ENCODE peak calls at places on chromosomes 3 and 15, in four cellular contexts. N is right lobe of liver, O is right cardiac atrium, D is IMR-90. Z is an unnamed sample.

GRCh38 chr15:75167588-75168076 is 34.0 kb upstream of the C15orf39 start:
- DNase-seq in N (no peak), O (no peak), D (peak; percentile 81), Z (no peak)

GRCh38 chr3:90007786-90008499 is 900.5 kb downstream of the EPHA3 start:
- DNase-seq in N (no peak), O (no peak), D (peak; percentile 5), Z (no peak)

GRCh38 chr3:188031106-188031505 is 122.9 kb upstream of the LPP start:
- DNase-seq in N (no peak), O (no peak), D (no peak), Z (no peak)

GRCh38 chr3:1726741-1727140 is 371.9 kb upstream of the CNTN4 start:
- DNase-seq in N (peak; percentile 61), O (no peak), D (no peak), Z (no peak)

GRCh38 chr3:29430558-29430971 is 149.7 kb downstream of the RBMS3 start:
- DNase-seq in N (no peak), O (no peak), D (peak; percentile 75), Z (no peak)

GRCh38 chr15:52018244-52018643 is 775 bp upstream of the MAPK6 start:
- DNase-seq in N (no peak), O (no peak), D (peak; percentile 91), Z (no peak)

GRCh38 chr3:172708905-172709775 is 1.7 kb downstream of the NCEH1 start:
- DNase-seq in N (no peak), O (no peak), D (peak; percentile 12), Z (no peak)

GRCh38 chr15:66851226-66852063 is 149.4 kb downstream of the SMAD6 start:
- DNase-seq in N (peak; percentile 74), O (peak; percentile 96), D (peak; percentile 70), Z (peak; percentile 41)

GRCh38 chr3:152656207-152657001 is 178.5 kb upstream of the P2RY1 start:
- DNase-seq in N (no peak), O (no peak), D (no peak), Z (no peak)

GRCh38 chr15:45121706-45122417 is 7.7 kb downstream of the DUOXA2 start:
- DNase-seq in N (no peak), O (no peak), D (peak; percentile 89), Z (no peak)

GRCh38 chr3:111282024-111282423 is 210.4 kb downstream of the NECTIN3 start:
- DNase-seq in N (no peak), O (no peak), D (no peak), Z (no peak)

GRCh38 chr3:187744169-187745151 is 808 bp downstream of the BCL6 start:
- DNase-seq in N (peak; percentile 66), O (peak; percentile 82), D (peak; percentile 49), Z (peak; percentile 26)

GRCh38 chr3:184785856-184786255 is 26.1 kb upstream of the VPS8 start:
- DNase-seq in N (no peak), O (no peak), D (no peak), Z (no peak)

GRCh38 chr15:39459538-39459937 is 121.3 kb upstream of the THBS1 start:
- DNase-seq in N (no peak), O (no peak), D (no peak), Z (no peak)

GRCh38 chr15:87493803-87494202 is 762.7 kb downstream of the NTRK3 start:
- DNase-seq in N (no peak), O (no peak), D (no peak), Z (no peak)

GRCh38 chr3:15361494-15362214 is 29.3 kb upstream of the SH3BP5 start:
- DNase-seq in N (no peak), O (no peak), D (peak; percentile 52), Z (no peak)

GRCh38 chr3:73874596-73874995 is 249.9 kb upstream of the PDZRN3 start:
- DNase-seq in N (no peak), O (no peak), D (no peak), Z (no peak)

GRCh38 chr15:25554640-25555039 is 115.8 kb upstream of the UBE3A start:
- DNase-seq in N (no peak), O (no peak), D (no peak), Z (no peak)

GRCh38 chr3:127204841-127205582 is 12.1 kb downstream of the PRR23E start:
- DNase-seq in N (no peak), O (no peak), D (no peak), Z (no peak)

GRCh38 chr3:72100626-72101187 is 315.8 kb upstream of the PROK2 start:
- DNase-seq in N (peak; percentile 80), O (peak; percentile 95), D (peak; percentile 60), Z (peak; percentile 73)

GRCh38 chr3:145903472-145904013 is 257.4 kb downstream of the PLOD2 start:
- DNase-seq in N (no peak), O (peak; percentile 35), D (no peak), Z (no peak)

GRCh38 chr15:43471975-43472374 is 21.0 kb downstream of the TP53BP1 start:
- DNase-seq in N (no peak), O (no peak), D (no peak), Z (no peak)

GRCh38 chr3:12335421-12335820 is 46.6 kb downstream of the PPARG start:
- DNase-seq in N (no peak), O (no peak), D (no peak), Z (no peak)

GRCh38 chr3:129827765-129828164 is 65.7 kb downstream of the TMCC1 start:
- DNase-seq in N (no peak), O (no peak), D (no peak), Z (peak; percentile 2)

GRCh38 chr3:20930034-20930433 is 744.0 kb upstream of the SGO1 start:
- DNase-seq in N (peak; percentile 48), O (no peak), D (no peak), Z (no peak)

GRCh38 chr3:38120690-38121450 is 16.1 kb downstream of the ACAA1 start:
- DNase-seq in N (peak; percentile 45), O (no peak), D (no peak), Z (no peak)

GRCh38 chr3:57161915-57162314 is 3.2 kb downstream of the IL17RD start:
- DNase-seq in N (no peak), O (no peak), D (no peak), Z (no peak)

GRCh38 chr3:57165637-57166036 is 484 bp upstream of the IL17RD start:
- DNase-seq in N (no peak), O (no peak), D (no peak), Z (no peak)

GRCh38 chr3:57163751-57164150 is 1.4 kb downstream of the IL17RD start:
- DNase-seq in N (no peak), O (no peak), D (no peak), Z (no peak)

GRCh38 chr3:57164606-57165573 is at the start of gene IL17RD:
- DNase-seq in N (peak; percentile 71), O (peak; percentile 93), D (peak; percentile 64), Z (peak; percentile 10)

GRCh38 chr3:57164217-57164605 is 942 bp downstream of the IL17RD start:
- DNase-seq in N (no peak), O (peak; percentile 74), D (peak; percentile 18), Z (no peak)
- H3K4me3 ChIP-seq in N (peak overlapping the region; percentile 70), O (peak overlapping the region; percentile 83), D (peak overlapping the region; percentile 90), Z (peak overlapping the region; percentile 52)

GRCh38 chr3:54547846-54548245 is 380.0 kb downstream of the LRTM1 start:
- DNase-seq in N (no peak), O (no peak), D (no peak), Z (no peak)

GRCh38 chr3:54541369-54541768 is 386.5 kb downstream of the LRTM1 start:
- DNase-seq in N (no peak), O (no peak), D (no peak), Z (no peak)

GRCh38 chr3:54549607-54550006 is 378.3 kb downstream of the LRTM1 start:
- DNase-seq in N (no peak), O (no peak), D (no peak), Z (no peak)

GRCh38 chr3:54550216-54550977 is 377.5 kb downstream of the LRTM1 start:
- DNase-seq in N (no peak), O (no peak), D (no peak), Z (no peak)

DNA sequence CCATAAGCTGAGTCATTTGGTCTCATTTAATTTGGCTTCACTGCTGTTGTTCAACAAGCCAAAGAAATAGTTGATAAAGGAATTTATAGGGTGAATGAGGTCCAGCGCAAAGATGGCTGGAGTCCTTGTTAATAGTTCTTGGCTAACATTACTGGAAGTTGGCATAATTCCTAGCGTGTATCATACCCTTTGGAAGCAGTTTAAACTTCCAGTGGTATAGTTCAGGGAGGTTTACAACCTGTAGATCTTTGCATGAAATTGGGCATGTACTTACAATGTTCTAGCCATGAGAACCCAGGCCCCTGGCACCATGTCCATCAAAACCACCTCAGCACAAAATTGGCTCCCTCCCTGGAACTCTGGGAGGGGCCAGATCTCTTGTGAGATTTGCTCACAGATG is 380.8 kb downstream of the LRTM1 start:
- DNase-seq in N (no peak), O (no peak), D (no peak), Z (no peak)
- H3K27ac ChIP-seq in N (no peak overlapping the region), O (no peak overlapping the region), D (no peak overlapping the region), Z (no peak overlapping the region)

GRCh38 chr3:57974796-57975388 is 33.3 kb upstream of the FLNB start:
- DNase-seq in N (no peak), O (no peak), D (peak; percentile 98), Z (no peak)

GRCh38 chr3:57972421-57973111 is 35.7 kb upstream of the FLNB start:
- DNase-seq in N (no peak), O (peak; percentile 20), D (no peak), Z (no peak)

GRCh38 chr3:57977755-57978715 is 30.2 kb upstream of the FLNB start:
- DNase-seq in N (no peak), O (no peak), D (no peak), Z (no peak)

GRCh38 chr3:57971975-57972374 is 36.2 kb upstream of the FLNB start:
- DNase-seq in N (no peak), O (peak; percentile 63), D (no peak), Z (no peak)

DNA sequence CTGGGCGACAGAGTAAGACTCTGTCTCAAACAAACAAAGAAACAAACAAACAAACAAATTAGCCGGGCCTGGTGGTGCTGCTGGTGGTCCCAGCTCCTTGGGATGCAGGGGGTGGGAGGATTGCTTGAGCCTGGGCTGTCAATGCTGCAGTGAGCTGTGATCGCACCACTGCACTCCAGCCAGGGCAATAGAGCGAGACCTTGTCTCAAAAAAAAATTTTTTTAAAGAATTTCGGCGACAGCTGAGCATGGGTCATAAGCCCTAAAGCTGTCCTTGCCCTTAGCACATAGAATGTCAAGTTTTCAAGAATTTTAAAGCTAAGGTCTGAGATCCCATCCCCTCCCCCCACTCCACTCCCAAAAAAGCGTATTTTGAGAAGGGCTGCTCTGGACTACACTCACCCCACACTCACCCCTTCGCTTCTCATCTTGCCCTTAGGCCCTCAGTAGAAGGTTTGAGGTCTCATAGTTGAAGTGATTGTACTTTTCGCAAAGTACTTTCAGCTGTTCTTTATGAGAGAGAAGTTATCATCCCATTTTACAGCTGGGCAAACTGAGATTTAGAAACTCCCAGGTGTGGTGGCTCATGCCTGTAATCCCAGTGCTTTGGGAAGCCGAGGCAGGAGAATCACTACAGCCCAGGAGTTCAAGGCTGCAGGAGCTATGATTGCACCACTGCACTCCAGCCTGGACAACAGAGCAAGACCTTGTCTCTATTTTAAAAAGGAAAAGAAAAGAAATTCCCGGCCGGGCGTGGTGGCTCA is 34.3 kb upstream of the FLNB start:
- DNase-seq in N (no peak), O (no peak), D (no peak), Z (no peak)
- H3K4me3 ChIP-seq in N (no peak overlapping the region), O (no peak overlapping the region), D (no peak overlapping the region), Z (no peak overlapping the region)

GRCh38 chr3:119647177-119647576 is 13.2 kb downstream of the POPDC2 start:
- DNase-seq in N (no peak), O (peak; percentile 48), D (no peak), Z (no peak)

GRCh38 chr3:119644481-119644880 is 15.9 kb downstream of the POPDC2 start:
- DNase-seq in N (no peak), O (no peak), D (no peak), Z (no peak)

GRCh38 chr3:119643528-119643927 is 16.9 kb downstream of the POPDC2 start:
- DNase-seq in N (no peak), O (no peak), D (peak; percentile 87), Z (no peak)

GRCh38 chr3:119647843-119648575 is 12.4 kb downstream of the POPDC2 start:
- DNase-seq in N (no peak), O (peak; percentile 35), D (peak; percentile 51), Z (no peak)

GRCh38 chr3:119645813-119646212 is 14.6 kb downstream of the POPDC2 start:
- DNase-seq in N (no peak), O (no peak), D (no peak), Z (no peak)
- H3K27ac ChIP-seq in N (peak overlapping the region; percentile 42), O (peak overlapping the region; percentile 76), D (no peak overlapping the region), Z (no peak overlapping the region)